ENCODE peak calls at places on chromosomes 1 and 21, in seven cellular contexts. K is K562, A is PC-9, Y is keratinocyte, U is fibroblast of lung, M is GM23248, J is hepatocyte. E is an unnamed sample. For H3K4me1 and H3K27me3, the result is how much of the 10 kb centered on the place peaks cover.

GRCh38 chr1:91165033-91165654 is 143.3 kb upstream of the ZNF644 start:
- DNase-seq in K (peak), A (peak), Y (no peak), U (peak), M (peak), J (peak), E (peak)

GRCh38 chr1:32333251-32333963 is 2.6 kb downstream of the MARCKSL1 start:
- DNase-seq in K (no peak), A (no peak), Y (no peak), U (no peak), M (no peak), J (no peak), E (peak)

GRCh38 chr21:25925936-25926335 is 191.2 kb downstream of the GABPA start:
- DNase-seq in K (no peak), A (no peak), Y (no peak), U (peak), M (no peak), J (no peak), E (no peak)

GRCh38 chr1:221865808-221866207 is 123.9 kb upstream of the DUSP10 start:
- DNase-seq in K (no peak), A (no peak), Y (no peak), U (peak), M (peak), J (no peak), E (no peak)

GRCh38 chr1:235887676-235888075 is 21.0 kb upstream of the LYST start:
- DNase-seq in K (no peak), A (no peak), Y (no peak), U (no peak), M (no peak), J (no peak), E (no peak)

GRCh38 chr1:201309420-201309819 is 26.1 kb downstream of the PKP1 start:
- DNase-seq in K (peak), A (peak), Y (no peak), U (peak), M (peak), J (peak), E (peak)

GRCh38 chr21:31576428-31576827 is 83.1 kb upstream of the SOD1 start:
- DNase-seq in K (no peak), A (no peak), Y (no peak), U (peak), M (peak), J (no peak), E (no peak)

GRCh38 chr21:15617968-15618367 is 111.8 kb upstream of the USP25 start:
- DNase-seq in K (no peak), A (peak), Y (no peak), U (peak), M (peak), J (no peak), E (no peak)

GRCh38 chr1:211501671-211502413 is 9.9 kb upstream of the RD3 start:
- DNase-seq in K (no peak), A (no peak), Y (no peak), U (no peak), M (no peak), J (no peak), E (no peak)

GRCh38 chr1:229002451-229002960 is 267.2 kb downstream of the RHOU start:
- DNase-seq in K (no peak), A (no peak), Y (no peak), U (no peak), M (no peak), J (no peak), E (no peak)

GRCh38 chr1:21273743-21274142 is 16.5 kb downstream of the ECE1 start:
- DNase-seq in K (no peak), A (no peak), Y (no peak), U (no peak), M (no peak), J (no peak), E (no peak)

GRCh38 chr1:232655041-232655745 is 25.3 kb upstream of the SIPA1L2 start:
- DNase-seq in K (no peak), A (no peak), Y (no peak), U (peak), M (no peak), J (peak), E (peak)

GRCh38 chr1:42680921-42681683 is 1.1 kb upstream of the YBX1 start:
- DNase-seq in K (no peak), A (no peak), Y (no peak), U (peak), M (peak), J (peak), E (peak)

GRCh38 chr1:16158993-16159831 is 3.3 kb upstream of the EPHA2 start:
- DNase-seq in K (no peak), A (peak), Y (peak), U (no peak), M (no peak), J (no peak), E (no peak)

GRCh38 chr1:12177999-12178441 is 11.2 kb downstream of the TNFRSF1B start:
- DNase-seq in K (no peak), A (no peak), Y (no peak), U (peak), M (peak), J (peak), E (no peak)

GRCh38 chr1:66831529-66832239 is 30.6 kb upstream of the INSL5 start:
- DNase-seq in K (no peak), A (no peak), Y (no peak), U (peak), M (peak), J (no peak), E (no peak)

GRCh38 chr21:44375281-44375651 is 21.8 kb downstream of the TRPM2 start:
- DNase-seq in K (no peak), A (no peak), Y (no peak), U (no peak), M (no peak), J (no peak), E (no peak)

GRCh38 chr21:44865561-44866280 is 7.8 kb downstream of the PTTG1IP start:
- DNase-seq in K (no peak), A (no peak), Y (no peak), U (no peak), M (no peak), J (peak), E (peak)

GRCh38 chr1:46991083-46991923 is 32.2 kb upstream of the CYP4X1 start:
- DNase-seq in K (peak), A (no peak), Y (no peak), U (no peak), M (peak), J (peak), E (peak)

GRCh38 chr21:19981938-19982337 is 1016.3 kb upstream of the NCAM2 start:
- DNase-seq in K (no peak), A (no peak), Y (no peak), U (no peak), M (no peak), J (no peak), E (no peak)

GRCh38 chr1:192974701-192975100 is 84.5 kb downstream of the UCHL5 start:
- DNase-seq in K (no peak), A (no peak), Y (peak), U (peak), M (peak), J (no peak), E (no peak)

GRCh38 chr1:12549460-12550349 is 68.3 kb downstream of the DHRS3 start:
- DNase-seq in K (peak), A (peak), Y (peak), U (peak), M (peak), J (peak), E (no peak)

GRCh38 chr1:10304295-10304694 is 93.9 kb downstream of the KIF1B start:
- DNase-seq in K (no peak), A (no peak), Y (no peak), U (peak), M (no peak), J (no peak), E (no peak)

GRCh38 chr1:51298322-51298705 is 32.0 kb downstream of the TTC39A start:
- DNase-seq in K (no peak), A (no peak), Y (no peak), U (no peak), M (no peak), J (no peak), E (no peak)

GRCh38 chr21:45386728-45387371 is 18.1 kb upstream of the COL18A1 start:
- DNase-seq in K (no peak), A (peak), Y (peak), U (peak), M (peak), J (peak), E (no peak)

GRCh38 chr1:11013160-11013531 is 692 bp downstream of the TARDBP start:
- DNase-seq in K (no peak), A (no peak), Y (no peak), U (peak), M (peak), J (no peak), E (peak)

GRCh38 chr21:29691616-29692491 is 247.9 kb downstream of the GRIK1 start:
- DNase-seq in K (no peak), A (no peak), Y (no peak), U (no peak), M (no peak), J (no peak), E (no peak)

GRCh38 chr1:16258591-16259135 is 21.7 kb upstream of the CPLANE2 start:
- DNase-seq in K (no peak), A (no peak), Y (no peak), U (no peak), M (no peak), J (no peak), E (no peak)

GRCh38 chr21:15309721-15310120 is 244.9 kb upstream of the NRIP1 start:
- DNase-seq in K (no peak), A (no peak), Y (no peak), U (peak), M (peak), J (no peak), E (no peak)

GRCh38 chr1:185376840-185377635 is 60.0 kb upstream of the IVNS1ABP start:
- DNase-seq in K (no peak), A (no peak), Y (no peak), U (peak), M (peak), J (no peak), E (no peak)

GRCh38 chr1:201827321-201828281 is 1.4 kb upstream of the IPO9 start:
- DNase-seq in K (no peak), A (no peak), Y (no peak), U (no peak), M (peak), J (no peak), E (no peak)

GRCh38 chr1:174642393-174642792 is 194.6 kb downstream of the GPR52 start:
- DNase-seq in K (no peak), A (no peak), Y (no peak), U (no peak), M (no peak), J (no peak), E (no peak)

GRCh38 chr1:214439352-214440119 is 111.9 kb downstream of the PTPN14 start:
- DNase-seq in K (no peak), A (peak), Y (peak), U (peak), M (no peak), J (peak), E (peak)

GRCh38 chr1:217253985-217254384 is 376.9 kb downstream of the GPATCH2 start:
- DNase-seq in K (no peak), A (no peak), Y (no peak), U (no peak), M (no peak), J (no peak), E (no peak)

GRCh38 chr1:226654508-226655124 is 84.5 kb downstream of the ITPKB start:
- DNase-seq in K (no peak), A (no peak), Y (no peak), U (no peak), M (no peak), J (no peak), E (no peak)

GRCh38 chr1:168609133-168609715 is 32.8 kb downstream of the XCL1 start:
- DNase-seq in K (no peak), A (peak), Y (no peak), U (peak), M (peak), J (peak), E (no peak)

GRCh38 chr1:61274979-61275378 is 192.6 kb downstream of the NFIA start:
- DNase-seq in K (no peak), A (no peak), Y (no peak), U (no peak), M (no peak), J (no peak), E (no peak)

GRCh38 chr1:114703242-114703641 is 7.9 kb upstream of the AMPD1 start:
- DNase-seq in K (no peak), A (no peak), Y (no peak), U (no peak), M (no peak), J (no peak), E (peak)

GRCh38 chr21:37675202-37675801 is 241.0 kb downstream of the KCNJ6 start:
- DNase-seq in K (peak), A (peak), Y (no peak), U (peak), M (peak), J (peak), E (peak)

DNA sequence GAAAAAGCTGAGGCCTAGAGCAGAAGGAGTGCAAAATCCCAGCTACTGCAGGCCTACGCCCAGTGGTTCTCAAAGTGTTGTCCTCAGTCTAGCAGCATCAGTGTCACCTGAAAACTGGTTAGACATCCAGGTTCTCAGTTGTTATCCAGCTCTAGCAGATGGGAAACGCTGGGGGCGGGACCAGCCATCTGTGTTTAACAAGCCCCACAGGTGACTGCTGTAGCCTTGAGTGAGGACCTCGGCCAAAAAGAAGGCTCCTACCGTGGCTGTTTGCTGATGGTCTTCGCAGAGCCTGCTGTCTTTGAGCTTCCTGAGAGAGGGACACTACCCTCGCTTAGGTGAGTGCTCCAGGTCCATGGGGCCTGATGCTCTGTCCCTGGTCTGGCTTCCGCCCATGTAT is 69.7 kb downstream of the LRRN2 start:
- DNase-seq in K (no peak), A (no peak), Y (no peak), U (no peak), M (no peak), J (no peak), E (no peak)
- TF ChIP-seq EZH2 in K (no peak), A (no peak), Y (no peak), U (no peak), M (no peak), J (no peak), E (no peak)

GRCh38 chr1:111733183-111733995 is 5.8 kb downstream of the INKA2 start:
- DNase-seq in K (peak), A (no peak), Y (no peak), U (peak), M (peak), J (peak), E (no peak)
- H3K4me1 ChIP-seq in K (under half), A (under half), Y (under half), U (under half), M (under half), J (under half), E (under half)

GRCh38 chr1:22612657-22613056 is 23.8 kb upstream of the C1QA start:
- DNase-seq in K (no peak), A (no peak), Y (no peak), U (no peak), M (no peak), J (no peak), E (no peak)
- H3K27me3 ChIP-seq in K (under half), A (half or more), Y (under half), U (under half), M (under half), J (under half), E (half or more)

DNA sequence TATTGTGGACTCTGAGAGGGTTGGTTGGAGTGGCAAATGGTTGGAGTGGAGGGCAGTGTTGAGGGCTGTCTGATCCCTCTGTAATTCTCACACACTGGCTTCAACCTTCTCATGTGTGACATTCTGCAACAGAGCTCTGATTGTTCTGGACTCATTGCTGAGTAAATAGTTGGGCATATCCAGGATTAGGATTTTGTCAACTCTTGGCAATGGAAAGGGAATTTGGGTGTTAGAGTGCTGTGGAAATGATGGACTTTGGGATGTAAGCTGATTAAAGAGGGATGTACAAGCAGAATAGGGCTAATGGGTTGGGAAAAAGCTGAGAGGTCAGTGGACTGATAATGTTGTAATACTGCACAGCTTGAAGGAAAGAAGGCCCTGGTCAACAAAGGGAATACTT is 16.5 kb downstream of the TLCD4 start:
- DNase-seq in K (no peak), A (no peak), Y (no peak), U (no peak), M (no peak), J (no peak), E (no peak)
- TF ChIP-seq EZH2 in K (no peak), A (no peak), Y (no peak), U (no peak), M (no peak), J (no peak), E (no peak)

DNA sequence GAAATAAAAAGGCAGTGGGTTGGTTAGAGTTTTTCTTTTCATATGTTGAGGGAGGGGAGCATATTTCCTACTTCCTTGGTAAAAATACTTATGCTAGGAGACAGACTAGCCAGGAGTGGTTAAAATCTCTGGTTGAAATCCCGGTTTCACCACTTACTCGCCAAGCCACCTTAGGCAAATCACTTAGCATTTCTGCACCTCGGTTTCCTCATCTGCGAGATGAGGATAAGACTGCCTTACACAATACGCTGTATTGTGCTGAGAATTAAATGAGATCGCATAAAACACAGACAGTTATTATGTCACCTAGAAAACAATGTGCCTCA is 1.4 kb downstream of the IFFO2 start:
- DNase-seq in K (no peak), A (no peak), Y (no peak), U (no peak), M (no peak), J (no peak), E (no peak)
- H3K4me1 ChIP-seq in K (under half), A (under half), Y (half or more), U (under half), M (under half), J (under half), E (under half)

GRCh38 chr1:1948783-1949182 is 29.7 kb upstream of the TMEM52 start:
- DNase-seq in K (no peak), A (no peak), Y (no peak), U (no peak), M (no peak), J (no peak), E (no peak)
- H3K27me3 ChIP-seq in K (half or more), A (half or more), Y (under half), U (under half), M (under half), J (under half), E (half or more)

GRCh38 chr1:118987431-118988185 is 535 bp downstream of the TBX15 start:
- DNase-seq in K (no peak), A (no peak), Y (no peak), U (no peak), M (peak), J (peak), E (no peak)

GRCh38 chr1:118986291-118986838 is 1.8 kb downstream of the TBX15 start:
- DNase-seq in K (no peak), A (no peak), Y (no peak), U (no peak), M (peak), J (no peak), E (no peak)

GRCh38 chr1:118985611-118986290 is 2.4 kb downstream of the TBX15 start:
- DNase-seq in K (no peak), A (no peak), Y (no peak), U (no peak), M (peak), J (no peak), E (no peak)

GRCh38 chr1:118988186-118989005 is at the start of gene TBX15:
- DNase-seq in K (no peak), A (no peak), Y (no peak), U (no peak), M (peak), J (no peak), E (no peak)

GRCh38 chr1:118986839-118987430 is 1.2 kb downstream of the TBX15 start:
- DNase-seq in K (no peak), A (no peak), Y (no peak), U (no peak), M (peak), J (no peak), E (no peak)
- TF ChIP-seq EZH2 in K (no peak), A (no peak), Y (peak), U (peak), M (no peak), J (no peak), E (no peak)

DNA sequence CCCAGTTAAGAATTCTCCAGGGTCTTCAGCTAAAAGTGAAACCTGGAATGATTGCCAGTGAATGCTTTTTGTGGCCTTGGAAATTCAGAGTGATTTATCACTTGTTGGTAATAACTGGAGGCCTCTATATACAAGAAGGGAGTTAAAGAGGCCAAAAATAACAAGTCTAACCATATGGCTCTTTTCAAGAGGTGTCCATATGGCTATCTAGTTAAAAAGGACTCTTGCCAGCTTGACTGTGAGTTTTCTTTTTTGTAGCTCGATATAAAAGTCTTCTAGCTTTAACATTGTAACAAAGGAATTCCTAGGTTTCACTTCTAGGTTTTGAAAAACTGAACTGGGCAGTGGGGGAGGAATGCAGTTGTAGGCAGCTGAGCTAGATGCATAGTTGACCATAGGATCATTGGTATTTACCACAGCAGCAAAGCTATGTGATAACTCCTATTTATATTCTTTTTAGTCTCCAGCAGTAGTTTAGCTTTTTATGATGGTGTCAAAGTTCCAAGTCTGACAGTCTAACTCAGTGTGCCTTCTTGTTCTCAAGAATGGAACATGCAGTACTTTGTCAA is 44.4 kb downstream of the CACHD1 start:
- DNase-seq in K (no peak), A (no peak), Y (no peak), U (peak), M (peak), J (peak), E (peak)
- H3K4me1 ChIP-seq in K (under half), A (under half), Y (under half), U (under half), M (under half), J (under half), E (under half)